ENCODE peak calls at places on chromosomes 6 and 20, in nine cellular contexts. R, Q, B, X, M, Y, Z, A and G are unnamed samples.

GRCh38 chr6:52839124-52840055 is 1.2 kb downstream of the GSTA5 start:
- DNase-seq in X (peak), B (peak), Q (peak), A (peak), M (peak), Y (peak), R (peak), Z (no peak), G (no peak)

GRCh38 chr6:168528457-168529095 is 87.6 kb downstream of the SMOC2 start:
- DNase-seq in B (peak), Q (no peak), Y (no peak), R (no peak), X (no peak), M (no peak), A (no peak), Z (no peak), G (no peak)

GRCh38 chr20:32112862-32113261 is 3.3 kb downstream of the TM9SF4 start:
- DNase-seq in R (no peak), A (no peak), Q (no peak), X (peak), Z (no peak), B (no peak), Y (no peak), M (no peak), G (no peak)

GRCh38 chr6:14038636-14039035 is 78.9 kb upstream of the CD83 start:
- DNase-seq in B (no peak), R (no peak), X (no peak), A (no peak), M (no peak), Z (no peak), Q (no peak), Y (no peak), G (no peak)

GRCh38 chr6:108588586-108588985 is 27.9 kb downstream of the FOXO3 start:
- DNase-seq in X (peak), M (no peak), A (no peak), Y (no peak), Z (no peak), B (peak), Q (no peak), R (no peak), G (no peak)

GRCh38 chr20:45095753-45096371 is 5.1 kb downstream of the KCNS1 start:
- DNase-seq in X (peak), Q (peak), R (peak), M (no peak), A (peak), B (peak), Z (no peak), Y (peak), G (no peak)

GRCh38 chr6:45899683-45899946 is 116.0 kb downstream of the CLIC5 start:
- DNase-seq in B (no peak), Y (no peak), X (no peak), R (no peak), Q (no peak), A (no peak), Z (no peak), M (no peak), G (no peak)

GRCh38 chr6:11766589-11767450 is 11.8 kb downstream of the ADTRP start:
- DNase-seq in A (peak), Z (no peak), Q (no peak), B (no peak), Y (no peak), R (peak), M (no peak), X (no peak), G (peak)

GRCh38 chr6:2663123-2663522 is 87.6 kb downstream of the MYLK4 start:
- DNase-seq in B (no peak), X (no peak), Z (no peak), Y (no peak), A (no peak), Q (no peak), R (no peak), M (no peak), G (no peak)

GRCh38 chr6:13710552-13711383 is 867 bp downstream of the RANBP9 start:
- DNase-seq in M (peak), B (peak), Q (peak), Y (peak), Z (no peak), X (peak), A (peak), R (no peak), G (no peak)

GRCh38 chr6:81865712-81866111 is 113.2 kb upstream of the TENT5A start:
- DNase-seq in Q (peak), M (no peak), A (no peak), B (no peak), R (peak), Z (no peak), X (no peak), Y (no peak), G (peak)

GRCh38 chr6:111809264-111809663 is 64.0 kb downstream of the FYN start:
- DNase-seq in A (no peak), R (no peak), M (no peak), B (no peak), Z (no peak), Y (no peak), Q (no peak), X (no peak), G (no peak)

GRCh38 chr6:27332692-27333641 is 20.9 kb upstream of the POM121L2 start:
- DNase-seq in R (peak), M (peak), Y (no peak), Q (peak), A (peak), B (no peak), Z (no peak), X (peak), G (peak)

GRCh38 chr20:60857708-60858107 is 394.4 kb upstream of the CDH4 start:
- DNase-seq in Z (no peak), A (peak), B (no peak), M (no peak), Y (no peak), Q (no peak), X (no peak), R (no peak), G (no peak)

GRCh38 chr6:5730586-5731263 is 276.0 kb downstream of the NRN1 start:
- DNase-seq in Z (no peak), R (no peak), Q (no peak), A (no peak), B (no peak), M (no peak), Y (no peak), X (no peak), G (no peak)

GRCh38 chr20:17655286-17655651 is 26.8 kb downstream of the RRBP1 start:
- DNase-seq in B (no peak), M (no peak), A (no peak), R (no peak), Q (no peak), Y (no peak), X (no peak), Z (no peak), G (no peak)

GRCh38 chr6:144898052-144898689 is 613.0 kb downstream of the UTRN start:
- DNase-seq in A (peak), B (no peak), Z (no peak), Y (no peak), M (no peak), R (no peak), Q (no peak), X (no peak), G (no peak)

GRCh38 chr20:6866741-6867140 is 99.3 kb downstream of the BMP2 start:
- DNase-seq in X (no peak), B (no peak), Z (no peak), Y (no peak), Q (no peak), A (no peak), M (no peak), R (no peak), G (peak)

GRCh38 chr6:13417431-13417830 is 70.0 kb downstream of the GFOD1 start:
- DNase-seq in Y (no peak), A (no peak), B (no peak), R (no peak), Q (no peak), X (no peak), Z (no peak), M (no peak), G (no peak)

GRCh38 chr6:38750968-38751615 is 36.0 kb downstream of the DNAH8 start:
- DNase-seq in Q (no peak), M (no peak), Z (no peak), B (no peak), R (no peak), X (no peak), A (no peak), Y (no peak), G (no peak)

GRCh38 chr20:33785503-33785902 is 25.6 kb upstream of the CHMP4B start:
- DNase-seq in A (no peak), Z (no peak), R (no peak), B (no peak), X (no peak), M (no peak), Y (no peak), Q (no peak), G (no peak)

GRCh38 chr6:14638932-14639875 is 521.6 kb downstream of the CD83 start:
- DNase-seq in B (peak), R (no peak), M (no peak), Q (peak), A (no peak), Z (no peak), Y (no peak), X (no peak), G (no peak)

GRCh38 chr6:33693186-33694158 is 18.0 kb downstream of the UQCC2 start:
- DNase-seq in M (no peak), R (no peak), Q (no peak), B (no peak), Y (no peak), A (no peak), X (no peak), Z (no peak), G (no peak)

GRCh38 chr6:26230336-26230735 is 134.7 kb upstream of the BTN3A2 start:
- DNase-seq in M (no peak), Z (no peak), X (no peak), Q (no peak), R (no peak), Y (no peak), A (no peak), B (no peak), G (no peak)

GRCh38 chr6:35081426-35081851 is 59.7 kb downstream of the TCP11 start:
- DNase-seq in X (no peak), M (no peak), A (no peak), B (no peak), R (no peak), Z (no peak), Q (peak), Y (no peak), G (no peak)

GRCh38 chr20:32040142-32040953 is 11.7 kb upstream of the HCK start:
- DNase-seq in A (no peak), Q (peak), X (peak), B (peak), Y (no peak), R (no peak), Z (no peak), M (no peak), G (no peak)

GRCh38 chr6:168264593-168265335 is 54.8 kb downstream of the DACT2 start:
- DNase-seq in Q (no peak), B (no peak), Z (no peak), Y (no peak), M (no peak), R (no peak), A (no peak), X (peak), G (no peak)